ENCODE peak calls at places on chromosome 14, in four cellular contexts. C is HepG2, G is K562, L is WTC11. A is an unnamed sample.

GRCh38 chr14:26261368-26262122 is 336.3 kb downstream of the NOVA1 start:
- DNase-seq in L (peak; percentile 33), C (no peak), G (no peak), A (no peak)

GRCh38 chr14:22370084-22370847 is 218.8 kb downstream of the DAD1 start:
- DNase-seq in L (no peak), G (no peak), C (no peak), A (no peak)

GRCh38 chr14:97350894-97351713 is 553.9 kb downstream of the VRK1 start:
- DNase-seq in L (no peak), C (no peak), G (no peak), A (no peak)

GRCh38 chr14:104685216-104685997 is 4.0 kb upstream of the INF2 start:
- DNase-seq in G (no peak), C (peak; percentile 68), L (no peak), A (no peak)

GRCh38 chr14:73768107-73768506 is 53.9 kb upstream of the PNMA1 start:
- DNase-seq in G (no peak), L (no peak), C (no peak), A (no peak)

GRCh38 chr14:103629503-103630121 is 601 bp downstream of the KLC1 start:
- DNase-seq in G (peak; percentile 59), C (no peak), L (peak; percentile 68), A (peak; percentile 71)

GRCh38 chr14:96303981-96304380 is 48.0 kb downstream of the BDKRB1 start:
- DNase-seq in G (no peak), C (no peak), L (no peak), A (no peak)

GRCh38 chr14:64704145-64704742 is at the start of gene PLEKHG3:
- DNase-seq in L (peak; percentile 89), C (peak; percentile 59), G (peak; percentile 17), A (peak; percentile 80)

GRCh38 chr14:60756847-60757246 is 22.3 kb downstream of the MNAT1 start:
- DNase-seq in G (no peak), L (no peak), C (no peak), A (no peak)

GRCh38 chr14:73887116-73887490 is 444 bp downstream of the ZNF410 start:
- DNase-seq in C (peak; percentile 25), G (no peak), L (no peak), A (peak; percentile 29)

GRCh38 chr14:89294872-89295271 is 122.2 kb downstream of the FOXN3 start:
- DNase-seq in L (no peak), C (no peak), G (no peak), A (no peak)

GRCh38 chr14:33460119-33460518 is 490.8 kb downstream of the EGLN3 start:
- DNase-seq in G (no peak), C (no peak), L (no peak), A (no peak)

GRCh38 chr14:61479746-61480502 is 158.5 kb downstream of the PRKCH start:
- DNase-seq in L (no peak), G (no peak), C (no peak), A (no peak)

GRCh38 chr14:96581902-96582640 is 79.9 kb downstream of the PAPOLA start:
- DNase-seq in C (no peak), L (peak; percentile 50), G (peak; percentile 45), A (no peak)

GRCh38 chr14:90620540-90621204 is 195.6 kb downstream of the TTC7B start:
- DNase-seq in C (no peak), L (no peak), G (no peak), A (no peak)

GRCh38 chr14:71610149-71610548 is 322.1 kb upstream of the RGS6 start:
- DNase-seq in C (no peak), L (no peak), G (no peak), A (no peak)
- TF ChIP-seq ELF4 in C (no peak), L (no peak), G (no peak), A (no peak)

DNA sequence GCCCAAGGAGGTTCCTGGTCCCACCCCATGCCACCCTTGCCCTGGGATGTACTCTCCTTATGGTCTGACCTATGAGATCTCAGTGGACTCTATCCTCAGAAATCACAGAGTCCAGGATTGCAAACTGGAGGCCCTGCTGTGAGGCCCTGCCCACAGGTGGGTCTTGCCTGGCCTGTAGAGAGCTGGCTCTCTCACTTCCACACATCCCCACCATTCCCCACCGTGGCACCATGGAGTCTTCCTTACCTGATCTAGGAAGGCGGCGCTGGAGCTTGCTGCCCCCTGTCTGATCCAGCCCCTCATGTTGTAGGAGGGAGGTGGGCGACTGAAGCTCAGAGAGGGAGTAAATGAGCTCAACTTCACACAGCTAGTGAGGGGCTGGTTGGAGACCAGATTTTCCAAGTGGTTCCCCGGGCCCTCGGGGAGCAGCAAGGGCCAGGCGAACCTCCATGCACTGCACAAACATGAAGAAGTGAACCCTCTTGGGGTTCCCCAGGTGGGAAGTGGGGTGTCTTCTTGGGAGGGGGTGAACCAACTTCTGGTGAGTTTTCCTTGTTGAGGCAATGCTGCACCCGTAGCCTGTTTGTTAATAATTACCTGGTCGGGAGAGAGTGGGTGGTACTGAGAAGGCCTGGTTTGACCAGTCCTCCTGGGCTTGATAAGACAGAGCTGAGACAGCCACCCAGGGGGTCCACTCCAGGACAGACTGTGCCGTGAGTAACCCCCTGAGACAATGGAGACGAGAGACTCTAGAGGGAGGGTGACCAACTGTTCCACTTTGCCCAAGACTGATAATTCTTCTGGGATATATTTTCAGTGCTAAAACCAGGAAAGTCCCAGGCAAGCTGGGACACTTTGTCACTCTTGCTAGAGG is at the start of gene SERPINA4:
- DNase-seq in G (no peak), L (no peak), C (peak; percentile 50), A (no peak)
- TF ChIP-seq ELF4 in G (no peak), L (no peak), C (no peak), A (no peak)

GRCh38 chr14:99313234-99313633 is 41.2 kb upstream of the BCL11B start:
- DNase-seq in G (no peak), L (no peak), C (no peak), A (no peak)
- TF ChIP-seq ELF4 in G (no peak), L (no peak), C (no peak), A (no peak)

GRCh38 chr14:77206877-77207389 is 25.3 kb downstream of the TMEM63C start:
- DNase-seq in L (peak; percentile 34), G (no peak), C (no peak), A (no peak)
- TF ChIP-seq ELF4 in L (no peak), G (no peak), C (no peak), A (no peak)

DNA sequence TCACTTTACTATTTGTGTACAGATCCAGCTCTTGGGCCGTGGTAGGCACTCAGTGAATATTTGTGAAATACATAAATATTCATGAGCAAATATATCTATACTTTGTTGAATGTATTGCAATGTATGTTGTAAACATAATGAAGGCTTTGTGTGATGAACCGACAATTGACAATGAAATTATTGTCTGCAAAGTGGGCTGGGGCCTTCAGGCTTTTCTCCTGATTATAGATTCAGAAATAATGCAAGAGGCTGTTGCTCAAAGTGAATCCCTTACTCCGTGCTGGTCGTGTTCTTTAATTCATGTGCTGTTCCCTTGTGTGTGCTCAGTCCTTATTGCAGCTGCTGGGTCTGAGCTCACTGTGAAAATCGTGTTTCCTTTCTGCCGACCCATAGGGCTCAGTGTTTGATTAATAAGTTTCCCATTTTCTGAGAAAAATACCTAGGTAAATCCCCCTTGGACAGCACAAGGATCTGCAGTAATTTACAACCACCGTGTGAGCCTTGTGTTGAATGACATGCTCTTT is 81.4 kb downstream of the RGS6 start:
- DNase-seq in L (no peak), C (no peak), G (no peak), A (no peak)
- TF ChIP-seq ELF4 in L (no peak), C (no peak), G (no peak), A (no peak)

GRCh38 chr14:99363616-99364290 is 91.8 kb upstream of the BCL11B start:
- DNase-seq in C (no peak), L (peak; percentile 51), G (no peak), A (no peak)
- TF ChIP-seq ELF4 in C (no peak), L (no peak), G (no peak), A (no peak)

GRCh38 chr14:80017796-80018195 is 193.5 kb downstream of the DIO2 start:
- DNase-seq in G (no peak), L (no peak), C (no peak), A (no peak)
- TF ChIP-seq ELF4 in G (no peak), L (no peak), C (no peak), A (no peak)

GRCh38 chr14:70640938-70641547 is 673 bp upstream of the TTC9 start:
- DNase-seq in G (no peak), C (no peak), L (no peak), A (peak; percentile 30)
- TF ChIP-seq ELF4 in G (no peak), C (no peak), L (no peak), A (no peak)

DNA sequence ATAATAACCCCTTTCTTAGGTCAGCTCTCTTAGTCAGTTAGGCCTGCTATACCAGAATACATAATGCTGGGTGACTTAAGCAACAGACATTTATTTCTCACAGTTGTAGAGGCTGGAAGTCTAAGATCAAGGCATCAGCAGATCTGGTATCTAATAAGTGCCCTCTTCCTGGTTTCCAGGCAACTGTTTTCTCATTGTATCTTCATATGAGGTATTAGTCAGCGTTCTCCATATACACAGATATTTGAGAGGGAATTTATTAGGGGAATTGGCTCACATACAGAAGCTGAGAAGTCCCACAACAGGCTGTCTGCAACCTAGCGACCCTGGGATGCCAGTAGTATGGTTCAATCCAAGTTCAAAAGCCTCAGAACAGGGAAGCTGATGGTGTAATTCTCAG is 896.0 kb downstream of the GALC start:
- DNase-seq in C (no peak), L (no peak), G (no peak), A (no peak)
- TF ChIP-seq ELF4 in C (no peak), L (no peak), G (no peak), A (no peak)